ENCODE peak calls at places on chromosomes 4 and X, in seven cellular contexts. G, K, C, Y, U, A and I are unnamed samples.

GRCh38 chr4:107034982-107035710 is 967 bp downstream of the DKK2 start:
- DNase-seq in G (no peak), K (peak; percentile 63), C (no peak), Y (peak; percentile 6), U (no peak), A (no peak), I (peak; percentile 55)

GRCh38 chrX:45434231-45434630 is 233.6 kb upstream of the DIPK2B start:
- DNase-seq in G (no peak), K (no peak), C (no peak), Y (no peak), U (no peak), A (no peak), I (no peak)

GRCh38 chr4:151690884-151691283 is 69.9 kb downstream of the GATB start:
- DNase-seq in G (no peak), K (no peak), C (no peak), Y (no peak), U (no peak), A (no peak), I (no peak)

GRCh38 chrX:129577877-129578276 is 37.8 kb downstream of the OCRL start:
- DNase-seq in G (no peak), K (no peak), C (no peak), Y (no peak), U (no peak), A (no peak), I (no peak)

GRCh38 chr4:99723555-99724450 is 66.2 kb upstream of the C4orf54 start:
- DNase-seq in G (peak; percentile 68), K (peak; percentile 88), C (peak; percentile 58), Y (peak; percentile 73), U (no peak), A (no peak), I (peak; percentile 68)

GRCh38 chr4:84685105-84685504 is 102.2 kb downstream of the CDS1 start:
- DNase-seq in G (no peak), K (no peak), C (no peak), Y (no peak), U (no peak), A (no peak), I (no peak)

GRCh38 chrX:119981286-119982070 is 37.9 kb upstream of the NKAP start:
- DNase-seq in G (peak; percentile 47), K (no peak), C (no peak), Y (no peak), U (no peak), A (peak; percentile 65), I (no peak)

GRCh38 chr4:98627883-98628282 is 30.5 kb downstream of the TSPAN5 start:
- DNase-seq in G (no peak), K (no peak), C (no peak), Y (no peak), U (no peak), A (no peak), I (no peak)

GRCh38 chrX:115603534-115604074 is 42.6 kb downstream of the PLS3 start:
- DNase-seq in G (no peak), K (no peak), C (no peak), Y (no peak), U (no peak), A (no peak), I (no peak)

GRCh38 chrX:115595049-115595448 is 34.1 kb downstream of the PLS3 start:
- DNase-seq in G (no peak), K (no peak), C (no peak), Y (no peak), U (no peak), A (no peak), I (no peak)

GRCh38 chrX:115602729-115603389 is 41.9 kb downstream of the PLS3 start:
- DNase-seq in G (no peak), K (no peak), C (no peak), Y (no peak), U (no peak), A (no peak), I (no peak)

GRCh38 chrX:115602308-115602707 is 41.3 kb downstream of the PLS3 start:
- DNase-seq in G (no peak), K (no peak), C (no peak), Y (no peak), U (no peak), A (no peak), I (no peak)

DNA sequence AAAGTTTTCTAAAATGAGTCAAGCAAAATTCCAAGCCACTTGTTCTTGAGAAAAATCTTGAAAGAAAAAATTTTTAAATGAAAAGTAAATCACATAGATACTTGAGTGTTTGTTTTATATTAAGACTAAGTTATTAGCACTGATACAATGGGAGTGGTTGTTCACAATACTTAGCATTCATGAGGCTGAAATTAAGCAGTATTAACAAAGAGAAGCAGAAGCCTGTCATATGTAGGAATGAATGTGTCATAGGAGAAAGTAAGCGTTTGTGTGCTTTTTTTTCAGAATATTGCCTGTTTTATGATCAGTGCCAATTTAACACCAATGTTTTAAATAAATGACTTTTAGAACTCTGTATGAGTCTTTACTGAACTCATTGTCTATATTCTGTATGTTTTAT is 37.6 kb downstream of the PLS3 start:
- DNase-seq in G (no peak), K (no peak), C (no peak), Y (no peak), U (no peak), A (no peak), I (no peak)
- H3K4me1 ChIP-seq in G (peaks cover 43% of the 10 kb centered on the region), K (peaks cover 6% of the 10 kb centered on the region), C (peaks cover 64% of the 10 kb centered on the region), Y (no peaks in the 10 kb centered on the region), U (no peaks in the 10 kb centered on the region), A (no peaks in the 10 kb centered on the region), I (no peaks in the 10 kb centered on the region)

GRCh38 chr4:66572949-66573348 is 902.7 kb upstream of the EPHA5 start:
- DNase-seq in G (peak; percentile 72), K (no peak), C (no peak), Y (no peak), U (no peak), A (no peak), I (no peak)
- H3K27ac ChIP-seq in G (peak overlapping the region; percentile 77), K (no peak overlapping the region), C (no peak overlapping the region), Y (no peak overlapping the region), U (no peak overlapping the region), A (no peak overlapping the region), I (no peak overlapping the region)

GRCh38 chr4:113677333-113677732 is 84.2 kb downstream of the CAMK2D start:
- DNase-seq in G (no peak), K (no peak), C (no peak), Y (no peak), U (no peak), A (peak; percentile 51), I (no peak)

GRCh38 chr4:113675731-113676707 is 85.5 kb downstream of the CAMK2D start:
- DNase-seq in G (no peak), K (no peak), C (no peak), Y (no peak), U (no peak), A (no peak), I (no peak)

GRCh38 chr4:113674251-113674650 is 87.3 kb downstream of the CAMK2D start:
- DNase-seq in G (no peak), K (no peak), C (no peak), Y (no peak), U (no peak), A (peak; percentile 35), I (no peak)

GRCh38 chr4:113674733-113675132 is 86.8 kb downstream of the CAMK2D start:
- DNase-seq in G (no peak), K (no peak), C (no peak), Y (no peak), U (no peak), A (no peak), I (no peak)

DNA sequence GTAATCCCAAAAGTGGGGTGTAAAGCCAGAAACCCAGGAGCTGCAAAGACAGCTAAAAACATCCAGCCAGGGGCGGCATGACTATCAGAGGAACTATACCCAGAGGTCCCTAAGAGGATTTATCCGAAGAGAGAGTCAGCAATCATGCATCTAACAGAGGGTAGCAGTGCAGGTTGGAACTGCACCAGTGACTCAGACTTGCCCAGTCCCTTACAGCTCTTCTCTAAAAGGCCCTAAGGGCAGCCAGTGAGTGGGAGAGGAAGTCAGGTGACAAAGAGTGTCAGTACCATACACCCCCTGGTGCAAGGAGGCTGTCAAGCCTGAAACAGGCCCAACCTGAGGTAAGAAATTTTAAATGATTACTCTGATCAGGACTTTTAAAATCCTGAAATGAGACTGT is 88.1 kb downstream of the CAMK2D start:
- DNase-seq in G (no peak), K (no peak), C (no peak), Y (no peak), U (peak; percentile 26), A (peak; percentile 50), I (no peak)
- H3K4me1 ChIP-seq in G (peaks cover 44% of the 10 kb centered on the region), K (peaks cover 31% of the 10 kb centered on the region), C (peaks cover 79% of the 10 kb centered on the region), Y (no peaks in the 10 kb centered on the region), U (peaks cover 23% of the 10 kb centered on the region), A (peaks cover 55% of the 10 kb centered on the region), I (peaks cover 40% of the 10 kb centered on the region)

GRCh38 chr4:183986645-183987528 is 81.8 kb downstream of the STOX2 start:
- DNase-seq in G (no peak), K (no peak), C (no peak), Y (no peak), U (no peak), A (no peak), I (no peak)
- H3K27ac ChIP-seq in G (peak overlapping the region; percentile 91), K (peak overlapping the region; percentile 83), C (peak overlapping the region; percentile 94), Y (peak overlapping the region; percentile 69), U (no peak overlapping the region), A (no peak overlapping the region), I (peak overlapping the region; percentile 82)

GRCh38 chr4:118754890-118755289 is 69.7 kb downstream of the METTL14 start:
- DNase-seq in G (no peak), K (no peak), C (no peak), Y (no peak), U (no peak), A (no peak), I (no peak)

GRCh38 chr4:118751634-118752293 is 66.6 kb downstream of the METTL14 start:
- DNase-seq in G (no peak), K (no peak), C (no peak), Y (no peak), U (no peak), A (no peak), I (no peak)

GRCh38 chr4:118753685-118754084 is 68.5 kb downstream of the METTL14 start:
- DNase-seq in G (no peak), K (no peak), C (no peak), Y (no peak), U (no peak), A (no peak), I (no peak)

GRCh38 chr4:118753096-118753495 is 67.9 kb downstream of the METTL14 start:
- DNase-seq in G (no peak), K (no peak), C (no peak), Y (no peak), U (no peak), A (no peak), I (no peak)

GRCh38 chr4:118752551-118752950 is 67.4 kb downstream of the METTL14 start:
- DNase-seq in G (no peak), K (no peak), C (no peak), Y (no peak), U (no peak), A (no peak), I (no peak)
- H3K4me1 ChIP-seq in G (no peaks in the 10 kb centered on the region), K (peaks cover 74% of the 10 kb centered on the region), C (peaks cover 92% of the 10 kb centered on the region), Y (peaks cover 17% of the 10 kb centered on the region), U (no peaks in the 10 kb centered on the region), A (peaks cover 40% of the 10 kb centered on the region), I (peaks cover 14% of the 10 kb centered on the region)

DNA sequence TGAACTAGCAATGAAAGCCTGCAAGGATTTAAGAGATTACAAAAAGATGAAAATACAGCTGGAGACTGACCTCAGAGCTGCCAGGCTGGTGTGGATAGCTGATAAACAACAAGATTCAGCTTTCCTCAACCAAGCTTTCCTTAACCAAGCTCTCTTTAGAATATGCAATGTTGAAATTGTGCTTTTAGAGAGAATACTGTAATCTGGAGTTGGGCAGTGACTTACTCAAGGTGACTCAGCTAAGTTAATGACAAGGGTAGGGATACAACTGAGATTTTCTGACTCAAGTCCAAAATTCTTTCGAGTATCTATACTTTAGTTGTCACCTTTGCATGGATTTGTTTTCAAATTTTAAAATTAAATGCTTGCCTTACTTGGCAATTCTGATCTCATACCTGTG is 98.0 kb downstream of the AMMECR1 start:
- DNase-seq in G (peak; percentile 58), K (no peak), C (no peak), Y (no peak), U (no peak), A (no peak), I (no peak)
- H3K27ac ChIP-seq in G (peak overlapping the region; percentile 85), K (no peak overlapping the region), C (no peak overlapping the region), Y (no peak overlapping the region), U (no peak overlapping the region), A (no peak overlapping the region), I (no peak overlapping the region)